ENCODE peak calls at places on chromosome 19, in four cellular contexts. One of them, this sample, is unnamed.
A peak's percentile ranks its signal among the peaks of the same experiment; 100 is the strongest.

GRCh38 chr19:15374796-15375440 is 4.7 kb downstream of the AKAP8 start:
- DNase-seq in K562: no peak
- DNase-seq in HepG2: no peak
- DNase-seq in GM12878: no peak
- DNase-seq in this sample: no peak

GRCh38 chr19:46604781-46605355 is 3.7 kb downstream of the CALM3 start:
- DNase-seq in HepG2: no peak
- DNase-seq in K562: peak; percentile 10
- DNase-seq in GM12878: no peak
- DNase-seq in this sample: no peak

GRCh38 chr19:43798026-43798545 is 4.2 kb downstream of the LYPD5 start:
- DNase-seq in HepG2: no peak
- DNase-seq in GM12878: no peak
- DNase-seq in K562: no peak
- DNase-seq in this sample: no peak

GRCh38 chr19:41016488-41017071 is 25.5 kb downstream of the CYP2B6 start:
- DNase-seq in HepG2: no peak
- DNase-seq in K562: no peak
- DNase-seq in GM12878: no peak
- DNase-seq in this sample: no peak

GRCh38 chr19:15161028-15161984 is 39.5 kb downstream of the NOTCH3 start:
- DNase-seq in K562: peak; percentile 55
- DNase-seq in HepG2: peak; percentile 61
- DNase-seq in GM12878: no peak
- DNase-seq in this sample: peak; percentile 65

GRCh38 chr19:1360818-1361461 is 22.8 kb upstream of the NDUFS7 start:
- DNase-seq in HepG2: no peak
- DNase-seq in K562: no peak
- DNase-seq in GM12878: no peak
- DNase-seq in this sample: peak; percentile 42

GRCh38 chr19:31389874-31390273 is 40.6 kb upstream of the TSHZ3 start:
- DNase-seq in HepG2: no peak
- DNase-seq in GM12878: no peak
- DNase-seq in K562: no peak
- DNase-seq in this sample: no peak

GRCh38 chr19:15463865-15464371 is 426 bp downstream of the RASAL3 start:
- DNase-seq in HepG2: no peak
- DNase-seq in K562: no peak
- DNase-seq in GM12878: no peak
- DNase-seq in this sample: no peak

GRCh38 chr19:35290381-35291135 is 1.4 kb upstream of the MAG start:
- DNase-seq in GM12878: no peak
- DNase-seq in HepG2: no peak
- DNase-seq in K562: no peak
- DNase-seq in this sample: no peak

GRCh38 chr19:31699421-31699820 is 350.2 kb upstream of the TSHZ3 start:
- DNase-seq in K562: no peak
- DNase-seq in GM12878: no peak
- DNase-seq in HepG2: no peak
- DNase-seq in this sample: no peak

GRCh38 chr19:46975918-46976782 is 43.5 kb upstream of the NPAS1 start:
- DNase-seq in HepG2: peak; percentile 70
- DNase-seq in GM12878: no peak
- DNase-seq in K562: no peak
- DNase-seq in this sample: peak; percentile 38

GRCh38 chr19:21143846-21144245 is 2.0 kb downstream of the ZNF431 start:
- DNase-seq in GM12878: no peak
- DNase-seq in HepG2: no peak
- DNase-seq in K562: no peak
- DNase-seq in this sample: no peak

GRCh38 chr19:55053735-55054134 is 9.2 kb downstream of the RDH13 start:
- DNase-seq in HepG2: no peak
- DNase-seq in GM12878: no peak
- DNase-seq in K562: no peak
- DNase-seq in this sample: no peak

GRCh38 chr19:35021016-35021415 is 9.3 kb upstream of the SCN1B start:
- DNase-seq in GM12878: no peak
- DNase-seq in K562: no peak
- DNase-seq in HepG2: no peak
- DNase-seq in this sample: no peak

GRCh38 chr19:33736787-33737186 is 59.9 kb upstream of the KCTD15 start:
- DNase-seq in HepG2: no peak
- DNase-seq in GM12878: no peak
- DNase-seq in K562: no peak
- DNase-seq in this sample: no peak

GRCh38 chr19:8161135-8161646 is 11.8 kb upstream of the FBN3 start:
- DNase-seq in K562: peak; percentile 68
- DNase-seq in HepG2: peak; percentile 65
- DNase-seq in GM12878: peak; percentile 39
- DNase-seq in this sample: peak; percentile 31

GRCh38 chr19:32178841-32179410 is 166.5 kb upstream of the ZNF507 start:
- DNase-seq in HepG2: no peak
- DNase-seq in K562: no peak
- DNase-seq in GM12878: no peak
- DNase-seq in this sample: no peak

GRCh38 chr19:15118248-15118647 is 11.0 kb downstream of the SYDE1 start:
- DNase-seq in HepG2: no peak
- DNase-seq in GM12878: no peak
- DNase-seq in K562: no peak
- DNase-seq in this sample: no peak

GRCh38 chr19:55176116-55176515 is 4.0 kb downstream of the SYT5 start:
- DNase-seq in HepG2: no peak
- DNase-seq in GM12878: no peak
- DNase-seq in K562: no peak
- DNase-seq in this sample: no peak

GRCh38 chr19:16043156-16043757 is 33.0 kb upstream of the TPM4 start:
- DNase-seq in GM12878: no peak
- DNase-seq in K562: no peak
- DNase-seq in HepG2: no peak
- DNase-seq in this sample: no peak

GRCh38 chr19:29841559-29842367 is 30.0 kb downstream of the CCNE1 start:
- DNase-seq in HepG2: peak; percentile 91
- DNase-seq in K562: no peak
- DNase-seq in GM12878: no peak
- DNase-seq in this sample: peak; percentile 65

GRCh38 chr19:5090780-5091575 is 122.1 kb downstream of the KDM4B start:
- DNase-seq in HepG2: no peak
- DNase-seq in K562: peak; percentile 87
- DNase-seq in GM12878: no peak
- DNase-seq in this sample: no peak

GRCh38 chr19:2808129-2808941 is 11.3 kb upstream of the ZNF554 start:
- DNase-seq in GM12878: no peak
- DNase-seq in K562: no peak
- DNase-seq in HepG2: no peak
- DNase-seq in this sample: no peak

GRCh38 chr19:10641248-10641647 is 12.9 kb upstream of the ILF3 start:
- DNase-seq in GM12878: no peak
- DNase-seq in K562: no peak
- DNase-seq in HepG2: no peak
- DNase-seq in this sample: no peak

GRCh38 chr19:10644351-10645007 is 9.7 kb upstream of the ILF3 start:
- DNase-seq in K562: peak; percentile 91
- DNase-seq in GM12878: no peak
- DNase-seq in HepG2: peak; percentile 74
- DNase-seq in this sample: peak; percentile 91

GRCh38 chr19:10643968-10644290 is 10.2 kb upstream of the ILF3 start:
- DNase-seq in HepG2: no peak
- DNase-seq in GM12878: no peak
- DNase-seq in K562: no peak
- DNase-seq in this sample: no peak

GRCh38 chr19:10643166-10643967 is 10.8 kb upstream of the ILF3 start:
- DNase-seq in GM12878: no peak
- DNase-seq in HepG2: no peak
- DNase-seq in K562: no peak
- DNase-seq in this sample: no peak

DNA sequence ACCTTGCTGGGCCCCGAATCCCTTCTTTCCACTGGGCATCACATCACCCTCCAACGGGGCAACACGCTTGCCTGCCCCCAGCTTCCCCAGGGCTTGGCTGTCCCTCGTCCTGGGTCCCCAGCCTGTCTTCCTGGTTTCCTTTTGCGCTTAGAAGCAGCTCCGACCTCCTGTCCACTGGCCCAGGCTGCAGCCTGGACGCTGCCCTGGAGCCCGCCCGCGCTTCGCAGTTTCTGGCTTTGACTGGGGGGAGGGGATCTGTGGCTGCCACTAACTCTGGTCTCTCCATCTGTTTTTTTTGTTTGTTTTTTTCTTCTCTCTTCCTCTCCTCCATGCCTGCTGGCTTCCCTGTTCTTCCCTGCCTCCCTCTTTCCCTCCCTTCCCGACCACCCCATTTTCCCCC is 11.7 kb upstream of the ILF3 start:
- DNase-seq in K562: no peak
- DNase-seq in GM12878: no peak
- DNase-seq in HepG2: no peak
- DNase-seq in this sample: no peak
- TF ChIP-seq TARDBP in K562: no peak
- TF ChIP-seq TARDBP in GM12878: no peak
- TF ChIP-seq TARDBP in HepG2: no peak
- TF ChIP-seq TARDBP in this sample: no peak

GRCh38 chr19:49113762-49114629 is at the start of gene LIN7B:
- DNase-seq in GM12878: no peak
- DNase-seq in HepG2: peak; percentile 67
- DNase-seq in K562: peak; percentile 88
- DNase-seq in this sample: peak; percentile 86

GRCh38 chr19:49117677-49118564 is 1.0 kb downstream of the C19orf73 start:
- DNase-seq in HepG2: no peak
- DNase-seq in GM12878: no peak
- DNase-seq in K562: peak; percentile 8
- DNase-seq in this sample: no peak

GRCh38 chr19:49114630-49115363 is 627 bp downstream of the LIN7B start:
- DNase-seq in K562: peak; percentile 41
- DNase-seq in GM12878: no peak
- DNase-seq in HepG2: peak; percentile 46
- DNase-seq in this sample: peak; percentile 47

GRCh38 chr19:49118565-49119410 is at the start of gene C19orf73:
- DNase-seq in GM12878: peak; percentile 69
- DNase-seq in HepG2: peak; percentile 82
- DNase-seq in K562: peak; percentile 97
- DNase-seq in this sample: peak; percentile 98

GRCh38 chr19:49116544-49116943 is 2.4 kb downstream of the LIN7B start:
- DNase-seq in K562: no peak
- DNase-seq in GM12878: no peak
- DNase-seq in HepG2: no peak
- DNase-seq in this sample: no peak
- TF ChIP-seq FOXM1 in K562: no peak
- TF ChIP-seq FOXM1 in GM12878: no peak
- TF ChIP-seq FOXM1 in HepG2: no peak
- TF ChIP-seq FOXM1 in this sample: no peak

DNA sequence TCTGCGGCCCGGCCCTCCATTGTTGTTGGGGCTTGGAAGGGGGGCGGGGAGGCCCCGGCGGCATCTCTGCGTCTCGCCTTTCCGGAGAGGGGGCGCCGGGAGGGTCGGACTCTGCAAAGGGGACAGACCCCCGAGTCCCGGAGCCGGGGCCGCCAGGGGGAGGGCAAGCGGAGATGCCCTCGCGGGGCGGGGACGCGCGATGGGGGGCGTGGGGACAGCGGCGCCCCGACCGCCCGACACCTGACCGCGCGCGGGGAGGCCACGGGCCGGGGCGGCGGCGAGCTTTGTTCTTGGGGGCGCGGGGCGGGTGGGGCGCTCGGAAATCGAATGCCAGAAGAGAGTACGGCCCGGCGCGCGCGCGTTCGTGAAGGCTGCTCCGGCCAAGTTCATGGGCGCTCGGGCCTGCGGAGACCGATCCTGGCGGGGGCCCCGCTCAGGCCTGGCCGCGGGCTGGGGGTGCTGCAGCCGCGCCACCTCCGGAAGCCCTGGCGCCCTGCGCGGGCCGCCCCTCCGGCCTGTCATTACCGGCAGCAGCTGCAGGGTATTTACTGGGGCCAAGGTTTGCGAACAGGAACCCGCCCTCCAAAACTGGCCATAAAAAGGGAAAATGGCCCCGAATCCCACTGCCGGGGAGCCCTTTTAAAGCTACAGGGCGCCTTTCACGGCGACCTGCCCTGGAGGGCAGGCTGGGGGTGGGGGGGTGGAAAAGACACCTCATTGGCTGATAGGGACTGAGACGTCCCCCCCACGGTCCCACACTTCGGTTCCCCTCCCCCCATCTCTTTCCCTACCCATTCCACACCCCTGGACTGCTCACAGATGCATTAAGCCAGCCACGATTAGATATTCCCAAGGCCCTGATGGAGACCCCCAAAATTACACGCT is 11.1 kb upstream of the NANOS3 start:
- DNase-seq in GM12878: no peak
- DNase-seq in HepG2: no peak
- DNase-seq in K562: peak; percentile 38
- DNase-seq in this sample: no peak
- TF ChIP-seq TARDBP in GM12878: no peak
- TF ChIP-seq TARDBP in HepG2: no peak
- TF ChIP-seq TARDBP in K562: no peak
- TF ChIP-seq TARDBP in this sample: no peak

GRCh38 chr19:45442408-45442926 is 18.8 kb upstream of the ERCC1 start:
- DNase-seq in HepG2: no peak
- DNase-seq in K562: no peak
- DNase-seq in GM12878: no peak
- DNase-seq in this sample: no peak

GRCh38 chr19:45442927-45443461 is 19.3 kb upstream of the ERCC1 start:
- DNase-seq in K562: peak; percentile 59
- DNase-seq in GM12878: no peak
- DNase-seq in HepG2: no peak
- DNase-seq in this sample: no peak

GRCh38 chr19:45445139-45445538 is 21.4 kb upstream of the ERCC1 start:
- DNase-seq in K562: no peak
- DNase-seq in HepG2: no peak
- DNase-seq in GM12878: no peak
- DNase-seq in this sample: no peak

GRCh38 chr19:45444318-45445041 is 20.8 kb upstream of the ERCC1 start:
- DNase-seq in GM12878: no peak
- DNase-seq in K562: peak; percentile 88
- DNase-seq in HepG2: peak; percentile 80
- DNase-seq in this sample: peak; percentile 70

DNA sequence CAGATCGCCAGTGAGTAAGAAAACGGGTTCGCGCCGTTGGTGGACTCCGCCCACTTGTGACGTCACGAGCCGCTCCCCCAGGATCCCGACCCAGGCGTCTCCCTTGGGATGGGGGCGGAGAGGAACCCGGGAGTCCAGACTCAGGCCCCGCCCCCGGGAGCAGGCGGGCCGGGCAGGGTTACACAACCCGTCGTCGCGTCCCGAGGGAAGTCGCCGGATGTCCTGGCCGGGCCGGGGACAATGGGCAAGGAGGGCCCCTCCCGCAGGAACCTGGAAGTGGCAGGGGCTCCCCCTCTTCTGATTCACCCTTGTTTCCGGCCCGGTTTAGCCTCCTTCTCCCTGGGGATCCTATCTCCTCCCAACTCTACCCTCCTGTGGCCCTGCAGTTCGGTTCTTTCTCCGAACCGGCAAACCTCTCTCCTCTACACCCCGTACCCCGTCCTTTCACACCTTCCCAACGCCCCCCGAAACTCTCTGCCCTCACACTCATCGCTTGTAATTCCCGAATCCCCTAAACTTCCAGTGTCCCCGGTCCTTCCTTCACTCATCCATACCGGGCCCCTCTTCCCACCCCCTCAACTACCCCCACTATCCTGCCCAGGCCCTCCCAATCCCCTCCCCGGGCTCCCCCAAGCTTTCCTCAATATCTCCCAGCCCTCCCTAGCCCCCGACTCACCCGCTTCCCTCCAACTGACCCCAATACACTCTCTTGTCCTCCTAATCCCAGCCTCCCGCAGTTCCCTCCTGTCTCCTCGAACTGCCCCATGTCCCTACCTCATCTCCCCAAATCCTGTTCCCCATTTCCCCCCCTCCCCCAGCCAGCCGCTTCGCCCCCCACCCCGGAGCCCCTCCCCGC is 20.0 kb upstream of the ERCC1 start:
- DNase-seq in K562: peak; percentile 95
- DNase-seq in GM12878: no peak
- DNase-seq in HepG2: peak; percentile 93
- DNase-seq in this sample: peak; percentile 82
- TF ChIP-seq FOXM1 in K562: no peak
- TF ChIP-seq FOXM1 in GM12878: no peak
- TF ChIP-seq FOXM1 in HepG2: no peak
- TF ChIP-seq FOXM1 in this sample: peak; percentile 30